ENCODE peak calls at places on chromosomes 12 and 14, in nine cellular contexts. U, K, G, X, Y, C, O, Q and H are unnamed samples.

GRCh38 chr12:72081787-72082186 is 143.1 kb downstream of the TPH2 start:
- DNase-seq in O (peak; percentile 1), X (no peak), C (no peak), U (peak; percentile 5), K (no peak), Y (no peak), Q (no peak), G (no peak), H (no peak)

GRCh38 chr12:90936230-90937005 is 18.6 kb downstream of the CCER1 start:
- DNase-seq in U (no peak), C (no peak), G (no peak), O (no peak), Q (no peak), Y (no peak), X (no peak), K (no peak), H (no peak)

GRCh38 chr14:21070083-21070609 is at the start of gene ARHGEF40:
- DNase-seq in C (no peak), Y (peak; percentile 46), O (peak; percentile 66), G (no peak), K (no peak), Q (no peak), X (peak; percentile 90), U (peak; percentile 40), H (no peak)

GRCh38 chr12:4107436-4107878 is 166.1 kb upstream of the CCND2 start:
- DNase-seq in U (peak; percentile 52), Y (no peak), X (no peak), Q (no peak), O (peak; percentile 61), K (no peak), G (peak; percentile 67), C (peak; percentile 86), H (peak; percentile 90)

GRCh38 chr14:64692189-64692588 is 12.0 kb upstream of the PLEKHG3 start:
- DNase-seq in X (no peak), Y (no peak), C (no peak), Q (no peak), U (no peak), O (no peak), K (no peak), G (no peak), H (no peak)

GRCh38 chr12:131142891-131143637 is 189.4 kb downstream of the ADGRD1 start:
- DNase-seq in Q (no peak), O (no peak), C (no peak), X (peak; percentile 79), G (no peak), Y (no peak), K (no peak), U (no peak), H (no peak)

GRCh38 chr12:13167906-13168305 is 28.6 kb upstream of the EMP1 start:
- DNase-seq in Q (no peak), C (no peak), U (no peak), G (no peak), O (no peak), X (no peak), K (no peak), Y (no peak), H (no peak)

GRCh38 chr12:47651368-47652254 is 54.2 kb downstream of the RPAP3 start:
- DNase-seq in Y (peak; percentile 25), U (peak; percentile 71), K (peak; percentile 39), G (peak; percentile 74), Q (no peak), O (peak; percentile 79), C (peak; percentile 23), X (peak; percentile 88), H (peak; percentile 72)

GRCh38 chr12:123696209-123696608 is 15.9 kb upstream of the ATP6V0A2 start:
- DNase-seq in Y (no peak), O (no peak), X (no peak), C (no peak), G (no peak), K (no peak), Q (no peak), U (no peak), H (no peak)

GRCh38 chr12:14186193-14186502 is 179.3 kb upstream of the ATF7IP start:
- DNase-seq in K (no peak), Q (no peak), U (no peak), O (no peak), Y (no peak), G (no peak), C (no peak), X (no peak), H (no peak)

GRCh38 chr12:53806689-53807088 is 54.9 kb upstream of the CISTR start:
- DNase-seq in U (peak; percentile 51), Y (no peak), G (peak; percentile 77), C (no peak), Q (no peak), O (peak; percentile 17), X (no peak), K (no peak), H (no peak)

GRCh38 chr14:75905505-75905904 is 76.3 kb downstream of the TGFB3 start:
- DNase-seq in C (no peak), K (no peak), Q (no peak), X (no peak), G (peak; percentile 46), Y (peak; percentile 38), O (peak; percentile 80), U (peak; percentile 62), H (no peak)

DNA sequence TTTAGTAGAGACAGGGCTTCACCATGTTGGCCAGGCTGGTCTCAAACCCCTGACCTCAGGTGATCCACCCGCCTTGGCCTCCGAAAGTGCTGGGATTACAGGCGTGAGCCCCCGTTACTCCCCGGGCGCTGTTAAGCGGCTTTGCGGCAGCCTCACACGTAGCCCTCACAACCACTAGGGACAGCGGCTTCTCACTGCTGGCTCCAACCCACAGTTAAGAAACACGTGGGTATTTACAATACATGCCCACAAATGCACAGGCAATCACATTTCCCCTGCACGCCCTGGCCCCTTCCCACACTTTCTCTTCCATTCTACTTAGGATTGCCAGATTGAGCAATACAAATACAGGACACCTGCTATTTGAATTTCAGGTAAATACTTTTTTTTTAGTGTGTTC is 37.0 kb upstream of the EIF5 start:
- DNase-seq in Y (no peak), U (no peak), X (peak; percentile 74), G (no peak), K (no peak), O (no peak), C (no peak), Q (no peak), H (no peak)
- TF ChIP-seq CTCF in Y (no peak), U (peak; percentile 2), X (no peak), G (no peak), K (peak; percentile 4), O (no peak), C (no peak), Q (no peak), H (no peak)

GRCh38 chr12:106204312-106204711 is 43.5 kb downstream of the CKAP4 start:
- DNase-seq in G (no peak), Q (no peak), K (no peak), O (no peak), X (no peak), Y (no peak), C (no peak), U (no peak), H (no peak)
- H3K4me3 ChIP-seq in G (no peak overlapping the region), Q (no peak overlapping the region), K (no peak overlapping the region), O (no peak overlapping the region), X (no peak overlapping the region), Y (no peak overlapping the region), C (no peak overlapping the region), U (no peak overlapping the region), H (no peak overlapping the region)

GRCh38 chr14:95533822-95534221 is 1.0 kb upstream of the GLRX5 start:
- DNase-seq in K (no peak), U (no peak), O (peak; percentile 23), Q (no peak), C (no peak), Y (no peak), G (no peak), X (no peak), H (peak; percentile 25)

GRCh38 chr14:95535226-95536021 is 574 bp downstream of the GLRX5 start:
- DNase-seq in O (no peak), U (no peak), G (no peak), Y (no peak), K (no peak), Q (no peak), C (no peak), X (no peak), H (peak; percentile 39)

GRCh38 chr14:95533391-95533821 is 1.4 kb upstream of the GLRX5 start:
- DNase-seq in Q (no peak), X (no peak), C (no peak), U (peak; percentile 51), K (no peak), Y (no peak), O (peak; percentile 64), G (peak; percentile 61), H (peak; percentile 52)

GRCh38 chr14:95536036-95536577 is 1.3 kb downstream of the GLRX5 start:
- DNase-seq in X (no peak), K (no peak), C (no peak), Q (no peak), Y (no peak), O (no peak), U (no peak), G (no peak), H (no peak)

DNA sequence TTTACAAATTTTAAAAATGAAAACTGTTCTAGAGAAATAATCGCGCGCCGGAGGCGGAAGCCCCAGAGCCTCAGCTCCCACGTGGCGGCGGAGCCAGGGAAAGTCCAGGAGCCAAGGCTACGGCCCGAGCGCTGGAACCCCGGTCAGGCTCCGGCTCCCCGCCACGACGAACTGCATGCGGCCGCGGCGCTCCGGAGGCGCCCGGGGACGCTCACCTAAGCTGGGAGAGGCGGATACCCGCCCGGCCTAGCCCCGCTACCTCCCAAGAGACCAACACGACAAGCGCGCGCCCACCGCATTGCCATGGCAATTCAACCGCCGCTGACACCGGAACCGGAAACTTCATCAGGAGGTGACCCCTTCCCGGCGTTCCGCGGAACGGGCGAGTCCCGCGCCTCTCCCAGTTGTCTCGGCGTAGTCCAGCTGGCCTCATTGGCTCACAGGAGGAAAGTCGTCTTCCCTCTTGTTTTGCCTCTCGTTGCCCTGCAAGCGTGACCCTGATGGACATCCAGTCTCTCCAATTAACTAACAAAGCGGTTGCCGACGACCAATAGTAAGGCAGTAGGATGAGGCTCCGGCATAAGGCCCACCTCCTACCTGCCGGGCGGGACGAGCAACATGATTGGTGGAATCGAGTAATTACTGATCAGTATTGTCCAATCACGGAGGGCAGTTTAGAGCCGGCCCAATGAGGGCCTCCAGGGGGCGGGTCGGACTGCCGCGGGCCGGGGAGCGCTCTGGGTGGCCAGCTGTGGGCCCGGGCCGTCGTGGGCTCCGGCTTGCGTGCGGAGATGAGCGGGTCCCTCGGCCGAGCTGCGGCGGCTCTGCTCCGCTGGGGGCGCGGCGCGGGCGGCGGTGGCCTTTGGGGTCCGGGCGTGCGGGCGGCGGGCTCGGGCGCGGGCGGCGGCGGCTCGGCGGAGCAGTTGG is at the start of gene GLRX5:
- DNase-seq in X (peak; percentile 100), C (peak; percentile 100), U (peak; percentile 100), G (peak; percentile 100), K (peak; percentile 100), Y (peak; percentile 99), O (peak; percentile 100), Q (peak; percentile 100), H (peak; percentile 100)
- TF ChIP-seq CTCF in X (no peak), C (no peak), U (no peak), G (no peak), K (no peak), Y (peak; percentile 64), O (no peak), Q (no peak), H (no peak)

DNA sequence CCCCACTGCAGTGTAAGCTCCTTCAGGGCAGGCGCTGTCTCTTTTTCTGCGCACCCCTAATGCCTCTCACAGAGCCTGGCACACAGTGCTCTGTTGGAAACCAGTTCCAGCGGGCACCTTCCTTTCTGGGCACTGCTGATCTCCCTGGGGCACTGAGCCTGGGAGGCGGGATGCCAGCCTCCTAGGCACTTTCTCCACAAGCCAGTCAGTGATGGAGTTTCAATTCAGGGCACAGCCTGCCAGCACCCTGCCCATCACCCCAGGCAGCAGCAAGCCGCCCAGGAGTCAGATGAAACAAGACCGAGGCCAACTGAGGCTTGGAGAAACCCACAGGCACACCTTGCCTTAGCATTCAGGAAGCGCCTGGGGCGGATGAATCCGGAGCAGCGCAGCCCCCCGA is 5.7 kb upstream of the CTDSP2 start:
- DNase-seq in Y (no peak), X (no peak), U (no peak), C (no peak), G (no peak), Q (no peak), K (no peak), O (no peak), H (no peak)
- H3K4me3 ChIP-seq in Y (peak overlapping the region; percentile 40), X (no peak overlapping the region), U (no peak overlapping the region), C (peak overlapping the region; percentile 6), G (peak overlapping the region; percentile 27), Q (no peak overlapping the region), K (no peak overlapping the region), O (no peak overlapping the region), H (no peak overlapping the region)